ENCODE peak calls at places on chromosome 21, in eight cellular contexts. Q is choroid plexus epithelial cell; T is mesendoderm; U is tibial artery; A is CD4-positive, CD25-positive, alpha-beta regulatory T cell; G is astrocyte of the spinal cord; J is HFF-Myc; H is HepG2. N is an unnamed sample.

GRCh38 chr21:35227774-35228173 is 178.7 kb upstream of the RUNX1 start:
- DNase-seq in Q (no peak), G (no peak), U (no peak), A (no peak), J (no peak), H (no peak), T (no peak), N (peak)

GRCh38 chr21:32770514-32771133 is 931 bp downstream of the PAXBP1 start:
- DNase-seq in J (no peak), H (peak), U (peak), G (peak), Q (peak), T (peak), A (peak), N (no peak)

GRCh38 chr21:34908424-34909055 is 140.6 kb downstream of the RUNX1 start:
- DNase-seq in T (peak), G (no peak), U (peak), A (no peak), H (peak), Q (peak), J (no peak), N (peak)

GRCh38 chr21:26087223-26087918 is 83.2 kb downstream of the APP start:
- DNase-seq in A (no peak), U (no peak), Q (no peak), J (no peak), H (no peak), T (no peak), G (no peak), N (no peak)

GRCh38 chr21:38277501-38278111 is 20.8 kb downstream of the KCNJ15 start:
- DNase-seq in A (no peak), U (peak), J (peak), H (no peak), G (peak), T (no peak), Q (peak), N (no peak)

GRCh38 chr21:37396855-37397254 is 30.3 kb downstream of the DYRK1A start:
- DNase-seq in A (no peak), J (no peak), Q (no peak), U (no peak), H (no peak), G (no peak), T (no peak), N (no peak)

GRCh38 chr21:34546556-34546955 is 34.5 kb upstream of the KCNE1 start:
- DNase-seq in G (no peak), U (no peak), H (no peak), Q (no peak), T (no peak), A (no peak), J (no peak), N (no peak)

GRCh38 chr21:19245188-19245580 is 841.6 kb upstream of the TMPRSS15 start:
- DNase-seq in G (no peak), H (no peak), T (no peak), A (no peak), J (no peak), Q (no peak), U (no peak), N (no peak)

GRCh38 chr21:26097475-26097874 is 73.1 kb downstream of the APP start:
- DNase-seq in U (no peak), J (no peak), T (no peak), A (no peak), Q (no peak), G (no peak), H (no peak), N (no peak)

GRCh38 chr21:37073417-37074194 is 552 bp downstream of the TTC3 start:
- DNase-seq in J (no peak), H (no peak), G (peak), A (peak), T (no peak), U (no peak), Q (peak), N (peak)

GRCh38 chr21:28547795-28548194 is 444.9 kb downstream of the LTN1 start:
- DNase-seq in J (no peak), G (no peak), Q (no peak), U (peak), A (no peak), H (no peak), T (no peak), N (no peak)

GRCh38 chr21:42060166-42060565 is 11.0 kb upstream of the UMODL1 start:
- DNase-seq in G (no peak), H (no peak), U (no peak), A (no peak), J (no peak), Q (no peak), T (no peak), N (no peak)

GRCh38 chr21:36471254-36471723 is 8.6 kb downstream of the CLDN14 start:
- DNase-seq in H (peak), Q (peak), T (no peak), G (peak), U (no peak), J (no peak), A (no peak), N (no peak)

GRCh38 chr21:44517175-44517899 is 22.7 kb downstream of the KRTAP10-1 start:
- DNase-seq in A (no peak), G (no peak), H (peak), J (no peak), Q (peak), U (no peak), T (peak), N (peak)

GRCh38 chr21:42701706-42702456 is 48.5 kb downstream of the PDE9A start:
- DNase-seq in Q (no peak), G (no peak), U (no peak), A (no peak), T (no peak), H (no peak), J (no peak), N (no peak)

GRCh38 chr21:17388226-17388625 is 124.6 kb upstream of the CXADR start:
- DNase-seq in U (no peak), J (no peak), A (no peak), H (no peak), T (peak), Q (no peak), G (no peak), N (no peak)

GRCh38 chr21:17921579-17922530 is 102.7 kb upstream of the C21orf91 start:
- DNase-seq in H (no peak), Q (peak), T (peak), J (peak), U (peak), G (peak), A (no peak), N (no peak)

GRCh38 chr21:44708213-44708865 is 3.0 kb downstream of the TSPEAR start:
- DNase-seq in J (no peak), Q (no peak), A (no peak), G (no peak), U (no peak), T (peak), H (no peak), N (no peak)

GRCh38 chr21:23452384-23453083 is 2154.7 kb downstream of the MRPL39 start:
- DNase-seq in A (no peak), U (no peak), Q (no peak), T (peak), G (no peak), J (no peak), H (no peak), N (peak)

GRCh38 chr21:14751011-14751410 is 204.9 kb upstream of the SAMSN1 start:
- DNase-seq in G (no peak), T (no peak), H (no peak), Q (no peak), U (no peak), A (no peak), J (no peak), N (no peak)

GRCh38 chr21:14752006-14752909 is 206.1 kb upstream of the SAMSN1 start:
- DNase-seq in G (no peak), H (no peak), A (no peak), T (no peak), Q (no peak), J (no peak), U (no peak), N (no peak)

GRCh38 chr21:14751602-14752001 is 205.5 kb upstream of the SAMSN1 start:
- DNase-seq in Q (no peak), G (no peak), H (no peak), J (no peak), T (no peak), A (no peak), U (no peak), N (no peak)

GRCh38 chr21:14748662-14749061 is 202.5 kb upstream of the SAMSN1 start:
- DNase-seq in T (no peak), G (no peak), A (no peak), Q (no peak), H (no peak), U (no peak), J (no peak), N (no peak)

GRCh38 chr21:14750041-14750440 is 203.9 kb upstream of the SAMSN1 start:
- DNase-seq in U (no peak), T (no peak), H (no peak), G (no peak), Q (no peak), J (no peak), A (no peak), N (no peak)
- H3K4me3 ChIP-seq in U (no peak), T (no peak), H (no peak), G (no peak), Q (no peak), J (no peak), A (no peak), N (no peak)

GRCh38 chr21:45817345-45817744 is 164.2 kb upstream of the COL6A1 start:
- DNase-seq in A (no peak), G (peak), T (no peak), H (no peak), J (no peak), U (no peak), Q (peak), N (no peak)
- H3K4me3 ChIP-seq in A (no peak), G (no peak), T (no peak), H (no peak), J (no peak), U (no peak), Q (no peak), N (no peak)

DNA sequence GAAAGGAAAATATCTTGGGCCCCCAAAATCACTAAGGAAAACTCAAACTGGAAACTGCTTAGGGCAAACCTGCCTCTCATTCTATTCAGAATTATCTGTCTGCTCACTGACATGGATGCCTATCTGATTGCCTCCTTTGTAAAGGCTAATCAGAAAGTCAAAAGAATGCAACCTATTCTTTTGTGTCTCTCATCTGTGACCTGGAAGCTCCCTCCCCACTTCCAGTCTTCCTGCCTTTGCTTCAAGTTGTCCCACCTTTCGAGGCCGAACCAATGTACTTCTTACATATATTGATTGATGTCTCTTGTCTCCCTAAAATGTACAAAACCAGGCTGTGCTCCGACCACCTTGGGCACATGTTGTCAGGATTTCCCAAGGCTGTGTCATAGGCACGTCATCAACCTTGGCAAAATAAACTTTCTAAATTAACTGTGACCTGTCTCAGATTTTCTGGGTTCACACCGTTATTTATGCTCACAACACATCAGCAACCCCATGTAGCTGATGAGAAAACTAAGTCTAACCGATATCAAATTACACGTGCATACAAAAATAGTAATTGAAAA is 302.3 kb upstream of the NRIP1 start:
- DNase-seq in Q (no peak), U (no peak), G (peak), J (no peak), A (no peak), T (peak), H (no peak), N (no peak)
- H3K4me3 ChIP-seq in Q (no peak), U (no peak), G (no peak), J (no peak), A (no peak), T (no peak), H (no peak), N (no peak)

GRCh38 chr21:14115646-14116045 is 95.1 kb downstream of the LIPI start:
- DNase-seq in T (no peak), J (no peak), U (no peak), H (no peak), G (no peak), A (no peak), Q (no peak), N (no peak)

GRCh38 chr21:14121719-14122118 is 89.0 kb downstream of the LIPI start:
- DNase-seq in A (no peak), U (no peak), Q (no peak), J (no peak), T (no peak), H (no peak), G (no peak), N (peak)

GRCh38 chr21:14119038-14119437 is 91.7 kb downstream of the LIPI start:
- DNase-seq in G (no peak), U (no peak), H (no peak), A (no peak), T (peak), Q (no peak), J (no peak), N (no peak)

GRCh38 chr21:14116080-14116481 is 94.7 kb downstream of the LIPI start:
- DNase-seq in Q (no peak), T (no peak), U (no peak), A (no peak), J (no peak), G (no peak), H (no peak), N (no peak)

DNA sequence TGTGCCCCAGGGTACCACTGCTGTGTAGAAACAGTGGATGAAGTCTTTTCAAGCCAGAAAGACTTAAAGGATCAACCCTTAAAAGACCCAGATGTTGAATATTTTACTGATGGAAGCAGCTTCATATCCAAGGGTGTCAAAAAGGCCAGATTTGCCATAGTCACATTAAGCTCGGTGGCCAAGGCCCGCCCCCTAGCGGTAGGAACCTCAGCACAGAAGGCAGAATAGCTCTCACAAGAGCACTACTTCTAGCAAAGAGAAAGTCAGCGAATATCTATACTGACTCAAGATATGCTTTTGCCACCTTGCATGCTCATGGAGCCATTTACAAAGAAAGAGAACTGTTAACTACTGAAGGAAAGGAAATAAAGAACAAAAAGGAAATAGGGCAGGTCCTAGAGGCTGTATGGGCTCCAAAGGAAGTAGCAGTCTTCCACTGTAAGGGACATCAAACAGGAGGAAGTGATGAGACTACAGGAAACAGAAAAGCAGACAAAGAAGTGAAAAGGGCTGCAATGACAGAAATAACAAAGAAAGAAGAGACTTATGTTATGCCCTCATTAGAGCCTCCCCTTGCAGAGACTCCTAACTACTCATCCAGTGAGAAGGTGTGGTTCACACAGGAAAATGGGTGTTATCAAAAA is 90.5 kb downstream of the LIPI start:
- DNase-seq in H (peak), Q (peak), J (peak), G (no peak), A (no peak), U (no peak), T (peak), N (peak)
- H3K4me3 ChIP-seq in H (no peak), Q (no peak), J (no peak), G (no peak), A (no peak), U (no peak), T (no peak), N (no peak)

GRCh38 chr21:16086121-16086520 is 356.3 kb downstream of the USP25 start:
- DNase-seq in U (no peak), Q (no peak), T (no peak), J (no peak), A (no peak), H (no peak), G (no peak), N (no peak)
- H3K4me3 ChIP-seq in U (no peak), Q (no peak), T (no peak), J (no peak), A (no peak), H (no peak), G (no peak), N (no peak)

GRCh38 chr21:27462786-27463185 is 495.9 kb upstream of the ADAMTS5 start:
- DNase-seq in A (no peak), T (no peak), J (no peak), H (no peak), G (no peak), Q (no peak), U (no peak), N (no peak)
- H3K4me3 ChIP-seq in A (no peak), T (no peak), J (no peak), H (no peak), G (no peak), Q (no peak), U (no peak), N (no peak)

GRCh38 chr21:46253610-46254124 is 25.1 kb upstream of the LSS start:
- DNase-seq in J (no peak), T (peak), H (no peak), A (peak), Q (peak), U (no peak), G (no peak), N (peak)
- H3K4me3 ChIP-seq in J (no peak), T (no peak), H (no peak), A (no peak), Q (no peak), U (no peak), G (no peak), N (no peak)

GRCh38 chr21:40902299-40902698 is 55.3 kb upstream of the DSCAM start:
- DNase-seq in H (no peak), G (no peak), Q (no peak), T (no peak), J (no peak), U (no peak), A (no peak), N (no peak)
- H3K4me3 ChIP-seq in H (no peak), G (no peak), Q (no peak), T (no peak), J (no peak), U (no peak), A (no peak), N (no peak)

N was measured in Jurkat, Clone E6-1.